ENCODE peak calls at places on chromosomes 3 and 15, in seven cellular contexts. T is adrenal gland; E is head of caudate nucleus; W is NAMALWA; Q is cardiac muscle cell; L is fibroblast of lung; P is activated CD4-positive, alpha-beta T cell treated with anti-CD3 and anti-CD28 coated beads, Interleukin-2, amount 50 U/mL, for 4 hours. R is an unnamed sample.

GRCh38 chr3:33174711-33175409 is 43.8 kb downstream of the SUSD5 start:
- DNase-seq in T (no peak), E (no peak), W (no peak), Q (no peak), L (no peak), P (no peak), R (no peak)

GRCh38 chr3:153338487-153338886 is 176.5 kb downstream of the RAP2B start:
- DNase-seq in T (peak; percentile 5), E (no peak), W (no peak), Q (peak; percentile 69), L (peak; percentile 82), P (no peak), R (peak; percentile 8)

GRCh38 chr15:57769266-57769665 is 62.8 kb downstream of the POLR2M start:
- DNase-seq in T (no peak), E (no peak), W (no peak), Q (peak; percentile 91), L (no peak), P (no peak), R (peak; percentile 52)

GRCh38 chr3:124363451-124363850 is 366.8 kb upstream of the UMPS start:
- DNase-seq in T (peak; percentile 70), E (no peak), W (no peak), Q (peak; percentile 73), L (peak; percentile 88), P (no peak), R (peak; percentile 29)

GRCh38 chr3:12662593-12663310 is 1.2 kb downstream of the RAF1 start:
- DNase-seq in T (peak; percentile 52), E (peak; percentile 37), W (peak; percentile 72), Q (peak; percentile 36), L (peak; percentile 47), P (peak; percentile 7), R (no peak)

GRCh38 chr3:140216249-140216648 is 281.3 kb downstream of the CLSTN2 start:
- DNase-seq in T (no peak), E (no peak), W (peak; percentile 65), Q (no peak), L (no peak), P (no peak), R (no peak)

GRCh38 chr15:58738051-58738707 is 11.3 kb downstream of the ADAM10 start:
- DNase-seq in T (no peak), E (no peak), W (no peak), Q (peak; percentile 50), L (no peak), P (no peak), R (peak; percentile 12)

GRCh38 chr3:149377408-149378111 is at the start of gene TM4SF1:
- DNase-seq in T (peak; percentile 64), E (no peak), W (no peak), Q (peak; percentile 97), L (peak; percentile 97), P (no peak), R (no peak)

GRCh38 chr3:160686955-160687535 is 10.1 kb downstream of the ARL14 start:
- DNase-seq in T (no peak), E (no peak), W (peak; percentile 53), Q (peak; percentile 46), L (peak; percentile 18), P (no peak), R (peak; percentile 6)

GRCh38 chr3:51568041-51568440 is 29.5 kb downstream of the RAD54L2 start:
- DNase-seq in T (no peak), E (no peak), W (no peak), Q (no peak), L (no peak), P (no peak), R (no peak)

GRCh38 chr15:74664028-74664616 is 31.7 kb downstream of the EDC3 start:
- DNase-seq in T (peak; percentile 47), E (no peak), W (no peak), Q (peak; percentile 68), L (peak; percentile 49), P (no peak), R (peak; percentile 40)

GRCh38 chr15:85523530-85523929 is 143.1 kb downstream of the AKAP13 start:
- DNase-seq in T (no peak), E (no peak), W (no peak), Q (no peak), L (no peak), P (no peak), R (no peak)

GRCh38 chr3:180000500-180000899 is 36.2 kb downstream of the PEX5L start:
- DNase-seq in T (no peak), E (no peak), W (no peak), Q (no peak), L (no peak), P (no peak), R (no peak)

GRCh38 chr3:42557849-42558248 is 23.9 kb downstream of the SEC22C start:
- DNase-seq in T (no peak), E (no peak), W (peak; percentile 55), Q (no peak), L (no peak), P (no peak), R (no peak)

GRCh38 chr15:98796685-98797084 is 148.3 kb downstream of the IGF1R start:
- DNase-seq in T (no peak), E (no peak), W (no peak), Q (no peak), L (no peak), P (no peak), R (no peak)

GRCh38 chr3:5073374-5074085 is 48.6 kb upstream of the ARL8B start:
- DNase-seq in T (no peak), E (no peak), W (no peak), Q (no peak), L (no peak), P (no peak), R (no peak)

GRCh38 chr15:38652998-38653397 is 88.4 kb upstream of the RASGRP1 start:
- DNase-seq in T (no peak), E (no peak), W (peak; percentile 29), Q (no peak), L (no peak), P (peak; percentile 46), R (no peak)

GRCh38 chr15:82315519-82316246 is 33.6 kb downstream of the GOLGA6L10 start:
- DNase-seq in T (no peak), E (no peak), W (no peak), Q (no peak), L (no peak), P (no peak), R (no peak)

GRCh38 chr3:52404391-52404790 is 40.5 kb downstream of the SEMA3G start:
- DNase-seq in T (no peak), E (no peak), W (no peak), Q (no peak), L (no peak), P (no peak), R (no peak)

GRCh38 chr3:67876261-67876660 is 221.8 kb upstream of the SUCLG2 start:
- DNase-seq in T (no peak), E (no peak), W (no peak), Q (no peak), L (no peak), P (no peak), R (no peak)

GRCh38 chr15:62253294-62253693 is 88.2 kb upstream of the C2CD4B start:
- DNase-seq in T (no peak), E (no peak), W (no peak), Q (peak; percentile 8), L (no peak), P (no peak), R (no peak)

GRCh38 chr3:39181408-39182335 is 10.7 kb downstream of the XIRP1 start:
- DNase-seq in T (no peak), E (no peak), W (peak; percentile 60), Q (no peak), L (no peak), P (no peak), R (no peak)

GRCh38 chr15:93252780-93253179 is 163.8 kb upstream of the RGMA start:
- DNase-seq in T (no peak), E (no peak), W (no peak), Q (no peak), L (no peak), P (no peak), R (no peak)

GRCh38 chr3:64668582-64669510 is 19.0 kb downstream of the ADAMTS9 start:
- DNase-seq in T (no peak), E (no peak), W (no peak), Q (no peak), L (no peak), P (no peak), R (no peak)

GRCh38 chr15:95770191-95770590 is 560.3 kb upstream of the NR2F2 start:
- DNase-seq in T (no peak), E (no peak), W (no peak), Q (peak; percentile 32), L (peak; percentile 69), P (no peak), R (no peak)

GRCh38 chr15:78425643-78426042 is 12.4 kb upstream of the IREB2 start:
- DNase-seq in T (no peak), E (no peak), W (no peak), Q (no peak), L (no peak), P (no peak), R (no peak)

R was measured in fibroblast of gingiva.